ENCODE peak calls at places on chromosomes 2 and 18, in eight cellular contexts. One of them, this sample, is unnamed. For H3K9me3, the result is how much of the 10 kb centered on the place peaks cover.

GRCh38 chr2:227423633-227424499 is 36.1 kb upstream of the SCYGR1 start:
- DNase-seq in iPS DF 6.9: no peak
- DNase-seq in hepatocyte: no peak
- DNase-seq in CD8-positive, alpha-beta memory T cell: no peak
- DNase-seq in HepG2: no peak
- DNase-seq in NT2/D1: no peak
- DNase-seq in body of pancreas: no peak
- DNase-seq in breast epithelium: no peak
- DNase-seq in this sample: no peak

GRCh38 chr2:13821255-13821880 is 811.1 kb upstream of the LRATD1 start:
- DNase-seq in iPS DF 6.9: no peak
- DNase-seq in hepatocyte: no peak
- DNase-seq in CD8-positive, alpha-beta memory T cell: no peak
- DNase-seq in HepG2: no peak
- DNase-seq in NT2/D1: no peak
- DNase-seq in body of pancreas: no peak
- DNase-seq in breast epithelium: no peak
- DNase-seq in this sample: peak

GRCh38 chr2:158179660-158180059 is 78.0 kb downstream of the UPP2 start:
- DNase-seq in iPS DF 6.9: peak
- DNase-seq in hepatocyte: no peak
- DNase-seq in CD8-positive, alpha-beta memory T cell: peak
- DNase-seq in HepG2: peak
- DNase-seq in NT2/D1: no peak
- DNase-seq in body of pancreas: no peak
- DNase-seq in breast epithelium: no peak
- DNase-seq in this sample: no peak

GRCh38 chr2:99635710-99636431 is 146.1 kb upstream of the REV1 start:
- DNase-seq in iPS DF 6.9: no peak
- DNase-seq in hepatocyte: no peak
- DNase-seq in CD8-positive, alpha-beta memory T cell: no peak
- DNase-seq in HepG2: no peak
- DNase-seq in NT2/D1: no peak
- DNase-seq in body of pancreas: peak
- DNase-seq in breast epithelium: no peak
- DNase-seq in this sample: peak

GRCh38 chr2:196266855-196267254 is 95.5 kb upstream of the STK17B start:
- DNase-seq in iPS DF 6.9: no peak
- DNase-seq in hepatocyte: no peak
- DNase-seq in CD8-positive, alpha-beta memory T cell: no peak
- DNase-seq in HepG2: no peak
- DNase-seq in NT2/D1: no peak
- DNase-seq in body of pancreas: no peak
- DNase-seq in breast epithelium: no peak
- DNase-seq in this sample: no peak

GRCh38 chr2:200810252-200810650 is 1.5 kb upstream of the BZW1 start:
- DNase-seq in iPS DF 6.9: no peak
- DNase-seq in hepatocyte: peak
- DNase-seq in CD8-positive, alpha-beta memory T cell: no peak
- DNase-seq in HepG2: peak
- DNase-seq in NT2/D1: no peak
- DNase-seq in body of pancreas: peak
- DNase-seq in breast epithelium: no peak
- DNase-seq in this sample: peak

GRCh38 chr2:61530365-61531148 is 7.6 kb downstream of the XPO1 start:
- DNase-seq in iPS DF 6.9: no peak
- DNase-seq in hepatocyte: no peak
- DNase-seq in CD8-positive, alpha-beta memory T cell: no peak
- DNase-seq in HepG2: no peak
- DNase-seq in NT2/D1: no peak
- DNase-seq in body of pancreas: no peak
- DNase-seq in breast epithelium: no peak
- DNase-seq in this sample: no peak

GRCh38 chr2:233837694-233838229 is 16.6 kb downstream of the HJURP start:
- DNase-seq in iPS DF 6.9: no peak
- DNase-seq in hepatocyte: no peak
- DNase-seq in CD8-positive, alpha-beta memory T cell: no peak
- DNase-seq in HepG2: no peak
- DNase-seq in NT2/D1: no peak
- DNase-seq in body of pancreas: no peak
- DNase-seq in breast epithelium: no peak
- DNase-seq in this sample: no peak

GRCh38 chr2:56100791-56101312 is 82.9 kb upstream of the CCDC85A start:
- DNase-seq in iPS DF 6.9: no peak
- DNase-seq in hepatocyte: no peak
- DNase-seq in CD8-positive, alpha-beta memory T cell: no peak
- DNase-seq in HepG2: no peak
- DNase-seq in NT2/D1: no peak
- DNase-seq in body of pancreas: no peak
- DNase-seq in breast epithelium: no peak
- DNase-seq in this sample: no peak

GRCh38 chr2:8364668-8365067 is 317.2 kb upstream of the ID2 start:
- DNase-seq in iPS DF 6.9: no peak
- DNase-seq in hepatocyte: peak
- DNase-seq in CD8-positive, alpha-beta memory T cell: no peak
- DNase-seq in HepG2: peak
- DNase-seq in NT2/D1: no peak
- DNase-seq in body of pancreas: no peak
- DNase-seq in breast epithelium: no peak
- DNase-seq in this sample: no peak

GRCh38 chr2:25939257-25939668 is 43.0 kb downstream of the KIF3C start:
- DNase-seq in iPS DF 6.9: no peak
- DNase-seq in hepatocyte: peak
- DNase-seq in CD8-positive, alpha-beta memory T cell: no peak
- DNase-seq in HepG2: no peak
- DNase-seq in NT2/D1: no peak
- DNase-seq in body of pancreas: no peak
- DNase-seq in breast epithelium: no peak
- DNase-seq in this sample: no peak

GRCh38 chr2:100619951-100620350 is 57.2 kb downstream of the PDCL3 start:
- DNase-seq in iPS DF 6.9: no peak
- DNase-seq in hepatocyte: no peak
- DNase-seq in CD8-positive, alpha-beta memory T cell: no peak
- DNase-seq in HepG2: no peak
- DNase-seq in NT2/D1: no peak
- DNase-seq in body of pancreas: no peak
- DNase-seq in breast epithelium: no peak
- DNase-seq in this sample: no peak

GRCh38 chr18:24600076-24600654 is 139.7 kb downstream of the HRH4 start:
- DNase-seq in iPS DF 6.9: no peak
- DNase-seq in hepatocyte: peak
- DNase-seq in CD8-positive, alpha-beta memory T cell: no peak
- DNase-seq in HepG2: peak
- DNase-seq in NT2/D1: no peak
- DNase-seq in body of pancreas: peak
- DNase-seq in breast epithelium: no peak
- DNase-seq in this sample: no peak

GRCh38 chr2:88748005-88748404 is 56.5 kb downstream of the RPIA start:
- DNase-seq in iPS DF 6.9: no peak
- DNase-seq in hepatocyte: no peak
- DNase-seq in CD8-positive, alpha-beta memory T cell: no peak
- DNase-seq in HepG2: no peak
- DNase-seq in NT2/D1: no peak
- DNase-seq in body of pancreas: no peak
- DNase-seq in breast epithelium: no peak
- DNase-seq in this sample: no peak

GRCh38 chr2:15753811-15754702 is 162.4 kb downstream of the DDX1 start:
- DNase-seq in iPS DF 6.9: no peak
- DNase-seq in hepatocyte: no peak
- DNase-seq in CD8-positive, alpha-beta memory T cell: no peak
- DNase-seq in HepG2: no peak
- DNase-seq in NT2/D1: no peak
- DNase-seq in body of pancreas: no peak
- DNase-seq in breast epithelium: no peak
- DNase-seq in this sample: no peak

GRCh38 chr18:73245345-73245744 is 377.6 kb upstream of the NETO1 start:
- DNase-seq in iPS DF 6.9: no peak
- DNase-seq in hepatocyte: no peak
- DNase-seq in CD8-positive, alpha-beta memory T cell: no peak
- DNase-seq in HepG2: no peak
- DNase-seq in NT2/D1: peak
- DNase-seq in body of pancreas: no peak
- DNase-seq in breast epithelium: no peak
- DNase-seq in this sample: no peak

GRCh38 chr2:241635756-241636155 is 1.2 kb downstream of the THAP4 start:
- DNase-seq in iPS DF 6.9: no peak
- DNase-seq in hepatocyte: no peak
- DNase-seq in CD8-positive, alpha-beta memory T cell: no peak
- DNase-seq in HepG2: peak
- DNase-seq in NT2/D1: no peak
- DNase-seq in body of pancreas: no peak
- DNase-seq in breast epithelium: no peak
- DNase-seq in this sample: no peak

GRCh38 chr2:165952085-165952484 is 1.5 kb downstream of the TTC21B start:
- DNase-seq in iPS DF 6.9: no peak
- DNase-seq in hepatocyte: no peak
- DNase-seq in CD8-positive, alpha-beta memory T cell: no peak
- DNase-seq in HepG2: no peak
- DNase-seq in NT2/D1: no peak
- DNase-seq in body of pancreas: no peak
- DNase-seq in breast epithelium: no peak
- DNase-seq in this sample: no peak

GRCh38 chr2:165957030-165957675 is 3.6 kb upstream of the TTC21B start:
- DNase-seq in iPS DF 6.9: no peak
- DNase-seq in hepatocyte: no peak
- DNase-seq in CD8-positive, alpha-beta memory T cell: no peak
- DNase-seq in HepG2: no peak
- DNase-seq in NT2/D1: no peak
- DNase-seq in body of pancreas: no peak
- DNase-seq in breast epithelium: no peak
- DNase-seq in this sample: no peak

GRCh38 chr2:165952600-165953210 is 871 bp downstream of the TTC21B start:
- DNase-seq in iPS DF 6.9: no peak
- DNase-seq in hepatocyte: peak
- DNase-seq in CD8-positive, alpha-beta memory T cell: no peak
- DNase-seq in HepG2: peak
- DNase-seq in NT2/D1: no peak
- DNase-seq in body of pancreas: no peak
- DNase-seq in breast epithelium: no peak
- DNase-seq in this sample: no peak

GRCh38 chr2:165953306-165953654 is 296 bp downstream of the TTC21B start:
- DNase-seq in iPS DF 6.9: no peak
- DNase-seq in hepatocyte: no peak
- DNase-seq in CD8-positive, alpha-beta memory T cell: no peak
- DNase-seq in HepG2: peak
- DNase-seq in NT2/D1: no peak
- DNase-seq in body of pancreas: no peak
- DNase-seq in breast epithelium: peak
- DNase-seq in this sample: no peak

DNA sequence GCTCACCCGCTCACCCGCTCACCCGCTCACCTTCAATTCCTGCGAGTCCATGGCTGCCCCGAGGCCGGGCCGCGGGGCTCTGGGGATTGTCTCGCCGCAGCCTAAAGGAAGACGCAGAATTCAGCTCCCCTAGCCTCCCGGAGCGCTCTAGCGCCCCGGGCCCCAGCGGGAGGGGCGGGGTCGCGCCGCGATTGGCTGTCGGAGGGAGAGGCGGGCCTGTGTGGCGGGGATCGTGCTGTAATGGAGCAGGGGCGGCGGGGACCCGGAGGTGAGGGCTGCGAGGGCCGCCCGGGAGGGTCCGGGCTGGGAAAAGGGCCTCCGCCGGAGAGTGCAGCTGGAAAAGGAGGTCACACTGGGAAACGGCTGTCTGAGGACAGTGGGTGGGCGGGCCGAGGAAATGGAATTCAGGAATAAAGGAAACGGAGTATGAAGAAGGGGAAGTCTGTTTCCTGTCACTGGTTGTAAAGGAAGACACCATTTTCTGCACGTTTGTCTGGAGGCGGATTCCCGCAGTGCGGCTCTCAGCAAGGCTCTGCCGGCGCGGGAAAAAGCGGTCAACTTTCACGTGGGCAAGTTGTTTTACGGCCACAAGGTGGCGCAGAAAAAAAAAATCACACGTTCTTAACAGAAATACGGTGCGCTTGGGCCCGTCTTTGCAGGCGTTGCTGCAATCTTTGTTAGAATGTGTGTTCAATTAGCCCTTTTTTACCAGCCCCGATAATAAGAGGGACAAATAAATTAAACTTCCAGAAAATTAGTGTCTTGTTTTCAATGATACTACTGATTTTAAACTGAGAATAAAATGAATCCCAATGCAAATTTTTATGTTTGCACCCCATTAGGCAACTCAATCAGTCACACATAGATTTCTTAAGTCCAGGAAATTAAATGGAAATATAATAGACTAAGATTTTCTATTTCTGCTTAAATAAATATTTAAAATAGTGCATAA is at the start of gene TTC21B:
- DNase-seq in iPS DF 6.9: peak
- DNase-seq in hepatocyte: peak
- DNase-seq in CD8-positive, alpha-beta memory T cell: peak
- DNase-seq in HepG2: peak
- DNase-seq in NT2/D1: peak
- DNase-seq in body of pancreas: peak
- DNase-seq in breast epithelium: peak
- DNase-seq in this sample: peak
- H3K4me3 ChIP-seq in iPS DF 6.9: peak
- H3K4me3 ChIP-seq in hepatocyte: peak
- H3K4me3 ChIP-seq in CD8-positive, alpha-beta memory T cell: peak
- H3K4me3 ChIP-seq in HepG2: peak
- H3K4me3 ChIP-seq in NT2/D1: peak
- H3K4me3 ChIP-seq in body of pancreas: peak
- H3K4me3 ChIP-seq in breast epithelium: peak
- H3K4me3 ChIP-seq in this sample: peak

GRCh38 chr2:2560374-2561015 is 229.4 kb upstream of the MYT1L start:
- DNase-seq in iPS DF 6.9: no peak
- DNase-seq in hepatocyte: no peak
- DNase-seq in CD8-positive, alpha-beta memory T cell: no peak
- DNase-seq in HepG2: no peak
- DNase-seq in NT2/D1: no peak
- DNase-seq in body of pancreas: no peak
- DNase-seq in breast epithelium: no peak
- DNase-seq in this sample: peak
- H3K9me3 ChIP-seq in iPS DF 6.9: under half
- H3K9me3 ChIP-seq in hepatocyte: under half
- H3K9me3 ChIP-seq in CD8-positive, alpha-beta memory T cell: under half
- H3K9me3 ChIP-seq in HepG2: under half
- H3K9me3 ChIP-seq in NT2/D1: under half
- H3K9me3 ChIP-seq in body of pancreas: under half
- H3K9me3 ChIP-seq in breast epithelium: under half
- H3K9me3 ChIP-seq in this sample: under half

GRCh38 chr2:207041279-207041678 is 102.0 kb downstream of the CPO start:
- DNase-seq in iPS DF 6.9: no peak
- DNase-seq in hepatocyte: no peak
- DNase-seq in CD8-positive, alpha-beta memory T cell: no peak
- DNase-seq in HepG2: no peak
- DNase-seq in NT2/D1: no peak
- DNase-seq in body of pancreas: no peak
- DNase-seq in breast epithelium: no peak
- DNase-seq in this sample: no peak
- H3K4me3 ChIP-seq in iPS DF 6.9: no peak
- H3K4me3 ChIP-seq in hepatocyte: no peak
- H3K4me3 ChIP-seq in CD8-positive, alpha-beta memory T cell: no peak
- H3K4me3 ChIP-seq in HepG2: no peak
- H3K4me3 ChIP-seq in NT2/D1: no peak
- H3K4me3 ChIP-seq in body of pancreas: no peak
- H3K4me3 ChIP-seq in breast epithelium: peak
- H3K4me3 ChIP-seq in this sample: no peak

DNA sequence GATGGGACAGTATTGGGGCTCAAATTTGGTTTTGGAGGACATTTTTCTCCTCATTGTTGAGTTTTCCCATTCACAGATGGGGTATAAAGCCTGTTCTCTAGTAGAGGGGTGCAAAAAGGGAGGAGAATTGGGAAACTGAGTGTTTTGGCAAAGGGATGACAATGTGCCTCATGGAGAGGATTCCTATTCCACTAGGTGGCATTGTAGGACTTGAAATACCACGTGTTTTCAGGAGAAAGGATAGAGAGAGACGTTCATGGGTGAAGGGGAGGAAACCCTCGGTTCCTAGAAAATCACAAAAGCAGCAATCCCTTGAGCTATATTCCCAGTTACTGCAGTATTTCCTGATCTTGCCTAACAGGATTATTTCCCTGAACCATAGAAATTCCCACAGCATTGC is 113.7 kb upstream of the SRD5A2 start:
- DNase-seq in iPS DF 6.9: no peak
- DNase-seq in hepatocyte: no peak
- DNase-seq in CD8-positive, alpha-beta memory T cell: no peak
- DNase-seq in HepG2: peak
- DNase-seq in NT2/D1: no peak
- DNase-seq in body of pancreas: no peak
- DNase-seq in breast epithelium: no peak
- DNase-seq in this sample: no peak
- H3K9me3 ChIP-seq in iPS DF 6.9: under half
- H3K9me3 ChIP-seq in hepatocyte: under half
- H3K9me3 ChIP-seq in CD8-positive, alpha-beta memory T cell: under half
- H3K9me3 ChIP-seq in HepG2: under half
- H3K9me3 ChIP-seq in NT2/D1: half or more
- H3K9me3 ChIP-seq in body of pancreas: under half
- H3K9me3 ChIP-seq in breast epithelium: half or more
- H3K9me3 ChIP-seq in this sample: under half

This sample was measured in MG63.